ENCODE peak calls at places on chromosome 19, in seven cellular contexts. K is adrenal gland, L is left ventricle myocardium inferior, D is psoas muscle, O is tibial artery, F is mucosa of descending colon, A is mammary epithelial cell. Q is an unnamed sample. For H3K4me1, the result is how much of the 10 kb centered on the place peaks cover.

GRCh38 chr19:30118760-30119159 is 176.7 kb downstream of the URI1 start:
- DNase-seq in A (no peak), D (no peak), O (no peak), L (no peak), F (no peak), K (no peak), Q (no peak)

GRCh38 chr19:2014081-2014693 is 1.3 kb downstream of the BTBD2 start:
- DNase-seq in A (no peak), D (no peak), F (no peak), O (no peak), L (no peak), K (no peak), Q (no peak)

GRCh38 chr19:52007436-52007804 is 591 bp downstream of the ZNF615 start:
- DNase-seq in F (peak), O (no peak), K (no peak), A (no peak), D (no peak), L (no peak), Q (no peak)

GRCh38 chr19:16232568-16232967 is 34.9 kb downstream of the AP1M1 start:
- DNase-seq in F (no peak), D (no peak), A (no peak), K (no peak), O (no peak), L (no peak), Q (no peak)

GRCh38 chr19:50047686-50048085 is 21.9 kb downstream of the ZNF473 start:
- DNase-seq in O (no peak), F (no peak), K (no peak), A (no peak), L (no peak), D (no peak), Q (no peak)

GRCh38 chr19:17703823-17704463 is 15.3 kb upstream of the MAP1S start:
- DNase-seq in K (peak), O (peak), D (no peak), L (no peak), F (peak), A (peak), Q (no peak)

GRCh38 chr19:23116802-23117571 is at the start of gene ZNF730:
- DNase-seq in O (no peak), K (peak), A (peak), L (peak), D (peak), F (peak), Q (peak)

GRCh38 chr19:45211751-45212381 is 33.3 kb downstream of the BLOC1S3 start:
- DNase-seq in A (no peak), F (no peak), K (peak), D (peak), O (no peak), L (peak), Q (no peak)

GRCh38 chr19:30085394-30085793 is 143.4 kb downstream of the URI1 start:
- DNase-seq in L (no peak), F (no peak), D (peak), O (no peak), K (peak), A (no peak), Q (no peak)

GRCh38 chr19:29841559-29842367 is 30.0 kb downstream of the CCNE1 start:
- DNase-seq in A (peak), L (no peak), D (peak), F (no peak), K (peak), O (no peak), Q (no peak)

GRCh38 chr19:17686592-17687042 is 1.5 kb downstream of the UNC13A start:
- DNase-seq in L (peak), A (no peak), O (no peak), K (peak), D (peak), F (no peak), Q (no peak)

GRCh38 chr19:50330365-50331078 is 1.3 kb upstream of the KCNC3 start:
- DNase-seq in O (peak), K (peak), D (peak), F (peak), L (peak), A (no peak), Q (peak)

GRCh38 chr19:801030-801860 is 4.0 kb downstream of the PTBP1 start:
- DNase-seq in K (peak), D (peak), F (peak), O (peak), L (peak), A (peak), Q (no peak)

GRCh38 chr19:16880884-16881554 is 7.8 kb upstream of the F2RL3 start:
- DNase-seq in F (no peak), K (no peak), O (no peak), L (no peak), D (no peak), A (no peak), Q (no peak)

GRCh38 chr19:1079566-1080111 is 12.7 kb downstream of the ARHGAP45 start:
- DNase-seq in L (no peak), K (no peak), O (no peak), A (no peak), F (peak), D (no peak), Q (no peak)

GRCh38 chr19:1942934-1943555 is 2.1 kb downstream of the CSNK1G2 start:
- DNase-seq in A (no peak), K (no peak), F (no peak), O (no peak), D (no peak), L (no peak), Q (no peak)

GRCh38 chr19:11179716-11180297 is 17.5 kb downstream of the KANK2 start:
- DNase-seq in A (no peak), L (no peak), K (no peak), D (no peak), O (no peak), F (no peak), Q (no peak)

GRCh38 chr19:51122112-51122981 is 2.4 kb upstream of the SIGLEC9 start:
- DNase-seq in D (no peak), O (no peak), K (peak), L (no peak), F (no peak), A (peak), Q (no peak)

GRCh38 chr19:7904074-7905020 is 670 bp downstream of the MAP2K7 start:
- DNase-seq in F (peak), L (no peak), O (peak), D (peak), A (no peak), K (peak), Q (peak)

GRCh38 chr19:17448190-17448967 is at the start of gene TMEM221:
- DNase-seq in A (no peak), O (peak), F (peak), K (peak), L (peak), D (peak), Q (peak)

GRCh38 chr19:57648336-57649003 is 15.5 kb downstream of the ZNF211 start:
- DNase-seq in O (no peak), D (no peak), A (no peak), L (no peak), K (no peak), F (no peak), Q (no peak)

GRCh38 chr19:17246681-17247425 is 1.1 kb upstream of the NR2F6 start:
- DNase-seq in F (peak), K (peak), D (peak), L (peak), O (no peak), A (peak), Q (no peak)

GRCh38 chr19:48969276-48970138 is 4.4 kb downstream of the FTL start:
- DNase-seq in K (no peak), D (no peak), L (no peak), O (no peak), A (no peak), F (no peak), Q (no peak)

GRCh38 chr19:18399008-18399407 is 1.6 kb upstream of the LRRC25 start:
- DNase-seq in L (no peak), O (peak), D (no peak), K (peak), F (no peak), A (peak), Q (no peak)

GRCh38 chr19:29612121-29612520 is 6.0 kb downstream of the POP4 start:
- DNase-seq in F (no peak), A (no peak), K (no peak), D (no peak), O (no peak), L (no peak), Q (no peak)

GRCh38 chr19:49362048-49362925 is at the start of gene TEAD2:
- DNase-seq in K (peak), F (peak), L (peak), D (peak), O (peak), A (peak), Q (peak)

GRCh38 chr19:3055741-3056453 is 6.4 kb downstream of the TLE5 start:
- DNase-seq in A (peak), F (peak), L (no peak), K (no peak), O (no peak), D (peak), Q (no peak)

GRCh38 chr19:3057275-3057714 is 5.0 kb downstream of the TLE5 start:
- DNase-seq in L (peak), D (peak), F (peak), A (peak), O (peak), K (peak), Q (peak)

GRCh38 chr19:3054972-3055740 is 7.1 kb downstream of the TLE5 start:
- DNase-seq in L (no peak), O (no peak), D (no peak), A (peak), K (no peak), F (no peak), Q (no peak)

GRCh38 chr19:3058009-3058820 is 4.1 kb downstream of the TLE5 start:
- DNase-seq in F (no peak), K (peak), L (no peak), D (no peak), O (no peak), A (no peak), Q (no peak)

DNA sequence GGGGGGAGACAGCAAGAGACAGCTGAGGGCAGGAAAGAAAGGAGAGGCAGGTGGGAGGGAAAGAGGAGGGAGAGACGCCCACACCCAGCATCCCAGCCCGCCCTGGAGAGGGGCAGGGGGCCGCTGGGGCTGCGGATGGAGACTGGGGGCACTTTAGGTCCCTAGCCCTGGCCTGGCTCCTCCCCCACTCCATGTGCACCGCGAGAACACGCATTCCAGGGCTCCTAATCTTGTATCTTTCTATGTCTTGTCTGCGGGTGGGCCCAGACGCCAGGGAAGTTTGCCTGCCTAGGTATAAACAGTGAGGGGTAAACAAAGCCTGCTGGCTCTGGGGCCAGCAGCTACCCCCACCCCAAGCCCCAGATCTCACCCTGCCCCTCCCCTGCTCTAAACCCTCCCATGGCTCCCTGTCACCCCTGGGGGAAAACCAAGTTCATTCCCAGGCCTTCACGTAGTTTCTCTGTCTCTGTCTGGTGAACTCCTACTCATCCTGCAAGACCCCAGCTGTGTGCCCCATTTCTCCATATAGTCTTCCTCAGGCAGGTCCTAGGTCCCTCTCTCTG is 5.8 kb downstream of the TLE5 start:
- DNase-seq in O (no peak), F (no peak), K (no peak), A (no peak), L (no peak), D (no peak), Q (no peak)
- H3K4me1 ChIP-seq in O (half or more), F (under half), K (half or more), A (half or more), L (half or more), D (under half), Q (half or more)

GRCh38 chr19:55602104-55603001 is 2.3 kb downstream of the ZNF524 start:
- DNase-seq in K (no peak), O (no peak), A (no peak), F (no peak), L (no peak), D (peak), Q (no peak)
- H3K4me1 ChIP-seq in K (under half), O (under half), A (under half), F (under half), L (half or more), D (under half), Q (under half)

DNA sequence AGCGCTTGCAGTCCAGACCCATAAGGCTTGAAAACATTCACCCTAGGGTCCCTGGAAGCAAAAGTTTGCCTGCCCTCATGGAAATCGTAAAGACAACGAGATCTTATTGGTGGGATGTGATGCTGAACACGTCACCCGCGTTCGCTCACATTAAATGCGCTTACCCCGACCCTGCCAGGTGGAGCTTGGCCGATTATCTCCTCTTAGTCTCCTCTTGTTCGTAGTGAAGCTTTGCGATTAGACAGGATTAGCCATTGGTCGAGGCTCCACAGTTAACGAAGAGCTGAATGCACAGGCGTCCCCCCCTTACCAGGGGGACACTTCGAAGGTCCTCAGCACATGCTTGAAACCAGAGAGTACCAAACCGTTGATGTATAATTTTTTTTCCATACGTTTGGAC is 16.0 kb upstream of the KDM4B start:
- DNase-seq in L (no peak), D (no peak), A (no peak), F (no peak), O (no peak), K (no peak), Q (no peak)
- H3K4me1 ChIP-seq in L (under half), D (under half), A (under half), F (under half), O (under half), K (under half), Q (under half)

DNA sequence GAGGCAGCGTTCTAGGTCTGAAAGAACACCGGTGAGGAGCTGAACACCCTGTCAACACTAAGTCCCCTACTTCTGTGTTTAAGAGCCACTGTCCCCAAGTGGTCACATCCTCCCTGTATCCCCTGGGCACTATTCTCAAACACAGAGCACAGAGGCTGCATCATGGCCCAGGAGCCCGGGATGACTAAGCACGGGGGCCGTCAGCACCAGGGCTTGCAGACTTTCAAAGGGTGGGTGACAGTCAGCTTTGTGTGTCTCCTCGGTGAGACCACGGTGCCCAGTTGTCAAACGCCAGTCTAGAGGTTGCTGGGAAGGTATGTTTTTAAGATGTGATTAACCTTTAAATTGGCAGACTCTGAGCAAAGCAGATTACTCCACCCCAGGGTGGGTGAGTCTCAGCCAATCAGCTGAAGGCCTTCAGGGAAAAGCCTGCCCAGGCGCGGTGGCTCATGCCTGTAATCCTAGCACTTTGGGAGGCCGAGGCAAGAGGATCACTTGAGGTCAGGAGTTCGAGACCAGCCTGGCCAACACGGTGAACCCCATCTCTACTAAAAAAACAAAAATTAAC is 8.0 kb downstream of the MAP2K2 start:
- DNase-seq in A (no peak), K (peak), L (no peak), O (no peak), F (no peak), D (no peak), Q (no peak)
- H3K4me1 ChIP-seq in A (under half), K (under half), L (under half), O (under half), F (under half), D (under half), Q (under half)

GRCh38 chr19:13074378-13074777 is 28.3 kb downstream of the LYL1 start:
- DNase-seq in F (no peak), D (no peak), O (no peak), L (no peak), K (no peak), A (no peak), Q (no peak)
- H3K4me1 ChIP-seq in F (under half), D (half or more), O (half or more), L (half or more), K (under half), A (under half), Q (half or more)

GRCh38 chr19:33189453-33189852 is 4.7 kb upstream of the LRP3 start:
- DNase-seq in D (no peak), K (no peak), A (no peak), O (no peak), L (no peak), F (no peak), Q (no peak)

GRCh38 chr19:33186431-33186830 is 7.7 kb upstream of the LRP3 start:
- DNase-seq in K (no peak), D (peak), O (no peak), A (no peak), F (peak), L (no peak), Q (no peak)

GRCh38 chr19:33191501-33191900 is 2.6 kb upstream of the LRP3 start:
- DNase-seq in F (peak), A (no peak), D (peak), K (no peak), O (no peak), L (no peak), Q (no peak)

GRCh38 chr19:33192010-33192409 is 2.1 kb upstream of the LRP3 start:
- DNase-seq in L (no peak), F (peak), K (no peak), D (peak), O (no peak), A (no peak), Q (no peak)

GRCh38 chr19:33186835-33187540 is 7.1 kb upstream of the LRP3 start:
- DNase-seq in L (no peak), O (no peak), F (peak), D (peak), K (no peak), A (no peak), Q (no peak)
- H3K4me1 ChIP-seq in L (under half), O (under half), F (under half), D (under half), K (under half), A (under half), Q (under half)

GRCh38 chr19:19492026-19492610 is 23.2 kb downstream of the TSSK6 start:
- DNase-seq in O (no peak), D (peak), A (no peak), K (no peak), F (no peak), L (no peak), Q (no peak)

GRCh38 chr19:19491321-19492025 is 23.9 kb downstream of the TSSK6 start:
- DNase-seq in K (peak), A (no peak), L (no peak), D (peak), F (no peak), O (no peak), Q (no peak)

GRCh38 chr19:19488875-19489690 is 26.3 kb downstream of the TSSK6 start:
- DNase-seq in O (peak), F (peak), K (peak), L (peak), D (peak), A (peak), Q (peak)

GRCh38 chr19:19489804-19490204 is 25.5 kb downstream of the TSSK6 start:
- DNase-seq in K (no peak), F (no peak), D (peak), A (no peak), L (no peak), O (no peak), Q (peak)

GRCh38 chr19:19490247-19490968 is 24.9 kb downstream of the TSSK6 start:
- DNase-seq in L (peak), F (peak), O (peak), A (peak), D (peak), K (peak), Q (peak)
- H3K4me1 ChIP-seq in L (half or more), F (under half), O (under half), A (under half), D (under half), K (under half), Q (under half)

DNA sequence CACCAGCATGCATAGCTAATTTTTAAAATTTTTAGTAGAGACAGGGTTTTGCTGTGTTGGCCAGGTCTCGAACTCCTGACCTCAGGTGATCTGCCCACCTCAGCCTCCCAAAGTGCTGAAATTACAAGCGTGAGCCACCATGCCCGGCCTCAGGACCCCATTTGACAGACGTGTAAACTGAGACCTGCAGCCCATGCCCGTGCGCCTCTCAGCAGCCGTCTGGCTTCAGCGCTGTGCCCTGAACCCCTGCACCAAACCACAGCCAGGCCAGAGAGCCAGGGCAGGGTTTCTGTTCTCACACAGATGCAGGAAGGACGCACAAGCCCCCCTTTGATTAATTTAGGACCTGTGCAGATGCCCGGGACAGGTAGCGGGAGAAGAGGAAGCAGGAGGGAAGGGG is 7.3 kb upstream of the FFAR1 start:
- DNase-seq in O (no peak), D (no peak), K (no peak), F (no peak), L (no peak), A (no peak), Q (no peak)
- H3K4me1 ChIP-seq in O (under half), D (under half), K (under half), F (under half), L (under half), A (under half), Q (under half)

DNA sequence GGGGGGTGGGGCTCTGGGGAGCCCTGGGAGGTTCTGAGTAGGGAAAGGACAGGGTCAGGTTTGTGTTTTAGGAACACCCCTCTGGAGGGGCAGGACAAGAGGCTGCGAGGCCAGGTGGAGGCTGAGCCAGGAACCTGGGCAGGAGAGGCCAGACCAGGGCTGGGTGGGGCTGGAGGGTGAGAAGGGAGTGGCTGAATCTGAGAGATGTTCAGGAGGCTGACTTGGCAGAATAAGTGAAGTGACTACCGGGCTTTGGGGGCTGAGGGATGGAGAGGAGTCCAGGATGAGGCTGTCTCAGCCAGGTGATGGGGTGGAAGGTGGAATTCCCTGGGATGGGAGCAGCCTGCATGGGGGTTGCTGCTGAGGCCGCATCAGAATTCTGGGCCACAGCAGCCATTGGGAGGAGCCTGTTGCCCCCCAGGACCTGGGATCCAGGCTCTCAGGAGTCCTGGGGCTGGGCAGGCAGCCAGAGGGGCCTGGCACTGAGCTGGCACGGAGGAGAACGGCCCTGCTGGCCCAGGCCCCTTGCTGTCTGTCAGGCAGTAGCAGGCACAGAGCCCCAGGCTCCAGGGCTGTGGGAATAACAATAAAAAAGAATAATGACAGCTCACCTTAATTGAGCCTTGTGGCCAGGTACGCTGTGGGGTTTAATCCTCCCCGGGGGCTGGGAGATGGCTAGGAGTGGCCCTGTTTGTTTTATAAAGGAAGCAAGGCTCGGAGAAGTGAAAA is 3.3 kb downstream of the PPP5C start:
- DNase-seq in D (no peak), A (peak), O (no peak), F (peak), L (no peak), K (peak), Q (no peak)
- H3K4me1 ChIP-seq in D (under half), A (under half), O (half or more), F (under half), L (half or more), K (half or more), Q (under half)

GRCh38 chr19:39145180-39145953 is 19.8 kb downstream of the PAK4 start:
- DNase-seq in F (peak), K (no peak), A (no peak), O (no peak), L (no peak), D (no peak), Q (no peak)
- H3K4me1 ChIP-seq in F (under half), K (under half), A (under half), O (under half), L (under half), D (under half), Q (under half)